ENCODE peak calls at places on chromosomes 5 and 9, in eight cellular contexts. Z is GM23338, K is brain microvascular endothelial cell, D is Peyer's patch, W is OCI-LY7, P is MM.1S, T is GM20000, G is omental fat pad. U is an unnamed sample.

GRCh38 chr5:177502886-177503285 is 5.5 kb upstream of the PDLIM7 start:
- DNase-seq in Z (no peak), K (no peak), D (no peak), W (no peak), P (no peak), T (no peak), G (no peak), U (no peak)

GRCh38 chr9:21695874-21696341 is 106.5 kb upstream of the MTAP start:
- DNase-seq in Z (no peak), K (no peak), D (no peak), W (no peak), P (no peak), T (no peak), G (no peak), U (no peak)

GRCh38 chr5:50666261-50667078 is at the start of gene PARP8:
- DNase-seq in Z (peak), K (peak), D (peak), W (peak), P (peak), T (peak), G (peak), U (no peak)

GRCh38 chr5:59893436-59894227 is at the start of gene PDE4D:
- DNase-seq in Z (peak), K (peak), D (peak), W (no peak), P (peak), T (peak), G (no peak), U (peak)

GRCh38 chr9:17082343-17082742 is 52.5 kb upstream of the CNTLN start:
- DNase-seq in Z (peak), K (peak), D (no peak), W (no peak), P (no peak), T (no peak), G (no peak), U (no peak)

GRCh38 chr5:178526796-178527457 is 63.3 kb downstream of the COL23A1 start:
- DNase-seq in Z (no peak), K (no peak), D (no peak), W (no peak), P (no peak), T (no peak), G (no peak), U (no peak)

GRCh38 chr9:136296434-136297015 is 7.4 kb downstream of the CCDC187 start:
- DNase-seq in Z (no peak), K (no peak), D (no peak), W (no peak), P (no peak), T (no peak), G (no peak), U (no peak)

GRCh38 chr5:75236322-75237316 is at the start of gene ANKRD31:
- DNase-seq in Z (peak), K (peak), D (peak), W (peak), P (peak), T (peak), G (peak), U (peak)

GRCh38 chr9:26129216-26129615 is 451.0 kb upstream of the TUSC1 start:
- DNase-seq in Z (no peak), K (peak), D (no peak), W (no peak), P (no peak), T (no peak), G (no peak), U (no peak)

GRCh38 chr5:93359296-93359957 is 221.6 kb downstream of the NR2F1-AS1 start:
- DNase-seq in Z (no peak), K (peak), D (no peak), W (no peak), P (no peak), T (no peak), G (no peak), U (no peak)

GRCh38 chr5:81852277-81853004 is 101.5 kb upstream of the SSBP2 start:
- DNase-seq in Z (peak), K (no peak), D (peak), W (peak), P (peak), T (peak), G (no peak), U (no peak)

GRCh38 chr9:121242955-121243346 is 25.0 kb upstream of the GSN start:
- DNase-seq in Z (no peak), K (no peak), D (no peak), W (no peak), P (no peak), T (no peak), G (no peak), U (no peak)

GRCh38 chr5:122202952-122203351 is 73.6 kb downstream of the ZNF474 start:
- DNase-seq in Z (no peak), K (peak), D (no peak), W (no peak), P (no peak), T (no peak), G (no peak), U (no peak)

GRCh38 chr5:156920042-156920860 is 42.8 kb downstream of the TIMD4 start:
- DNase-seq in Z (no peak), K (no peak), D (no peak), W (no peak), P (no peak), T (no peak), G (no peak), U (no peak)

GRCh38 chr5:177431317-177432142 is 5.1 kb downstream of the GRK6 start:
- DNase-seq in Z (no peak), K (no peak), D (peak), W (peak), P (peak), T (peak), G (no peak), U (no peak)

GRCh38 chr9:35162605-35163315 is 951 bp downstream of the UNC13B start:
- DNase-seq in Z (peak), K (no peak), D (no peak), W (peak), P (peak), T (no peak), G (no peak), U (no peak)

GRCh38 chr5:96714951-96715451 is 52.8 kb downstream of the CAST start:
- DNase-seq in Z (peak), K (peak), D (peak), W (peak), P (no peak), T (no peak), G (no peak), U (peak)

GRCh38 chr9:116499986-116500871 is 186.9 kb upstream of the TRIM32 start:
- DNase-seq in Z (no peak), K (peak), D (peak), W (no peak), P (no peak), T (no peak), G (no peak), U (no peak)

GRCh38 chr5:57431816-57432215 is 50.8 kb downstream of the ACTBL2 start:
- DNase-seq in Z (no peak), K (no peak), D (no peak), W (no peak), P (no peak), T (no peak), G (no peak), U (no peak)

GRCh38 chr9:96344458-96345180 is 38.9 kb downstream of the SLC35D2 start:
- DNase-seq in Z (peak), K (peak), D (peak), W (peak), P (no peak), T (no peak), G (no peak), U (no peak)

GRCh38 chr5:132364319-132364718 is 5.2 kb upstream of the SLC22A5 start:
- DNase-seq in Z (no peak), K (peak), D (no peak), W (no peak), P (no peak), T (no peak), G (no peak), U (no peak)

GRCh38 chr5:172356527-172356926 is 73.0 kb upstream of the UBTD2 start:
- DNase-seq in Z (no peak), K (no peak), D (no peak), W (no peak), P (no peak), T (no peak), G (no peak), U (no peak)

GRCh38 chr9:6330958-6331634 is 2.9 kb downstream of the TPD52L3 start:
- DNase-seq in Z (no peak), K (no peak), D (no peak), W (no peak), P (no peak), T (no peak), G (no peak), U (no peak)

GRCh38 chr5:107670927-107671741 is at the start of gene EFNA5:
- DNase-seq in Z (peak), K (peak), D (no peak), W (peak), P (peak), T (peak), G (no peak), U (no peak)

GRCh38 chr5:147559725-147560124 is 49.9 kb upstream of the DPYSL3 start:
- DNase-seq in Z (peak), K (no peak), D (no peak), W (no peak), P (no peak), T (no peak), G (no peak), U (no peak)

GRCh38 chr9:94779101-94779500 is 52.6 kb downstream of the AOPEP start:
- DNase-seq in Z (peak), K (no peak), D (no peak), W (no peak), P (no peak), T (no peak), G (no peak), U (no peak)

GRCh38 chr5:129097498-129098296 is 3.1 kb downstream of the ISOC1 start:
- DNase-seq in Z (no peak), K (no peak), D (no peak), W (no peak), P (no peak), T (no peak), G (no peak), U (no peak)

GRCh38 chr5:151924564-151925395 is at the start of gene GLRA1:
- DNase-seq in Z (peak), K (peak), D (peak), W (peak), P (peak), T (peak), G (no peak), U (no peak)

GRCh38 chr9:127083598-127083997 is 38.8 kb downstream of the ANGPTL2 start:
- DNase-seq in Z (no peak), K (no peak), D (peak), W (no peak), P (no peak), T (no peak), G (no peak), U (no peak)

GRCh38 chr9:133457233-133457632 is 2.5 kb upstream of the CACFD1 start:
- DNase-seq in Z (peak), K (no peak), D (no peak), W (peak), P (no peak), T (no peak), G (no peak), U (no peak)

GRCh38 chr9:133454943-133455673 is 4.7 kb upstream of the CACFD1 start:
- DNase-seq in Z (no peak), K (no peak), D (no peak), W (no peak), P (no peak), T (no peak), G (no peak), U (no peak)

GRCh38 chr9:133455936-133456335 is 3.8 kb upstream of the CACFD1 start:
- DNase-seq in Z (no peak), K (no peak), D (no peak), W (no peak), P (no peak), T (no peak), G (no peak), U (no peak)

GRCh38 chr9:133457748-133458147 is 2.0 kb upstream of the CACFD1 start:
- DNase-seq in Z (no peak), K (no peak), D (no peak), W (no peak), P (no peak), T (no peak), G (no peak), U (no peak)

GRCh38 chr9:133456409-133456808 is 3.4 kb upstream of the CACFD1 start:
- DNase-seq in Z (peak), K (no peak), D (no peak), W (no peak), P (no peak), T (no peak), G (no peak), U (no peak)
- TF ChIP-seq CTCF in Z (peak), K (peak), D (no peak), W (peak), P (peak), T (no peak), G (no peak), U (no peak)

GRCh38 chr5:115169392-115170127 is at the start of gene TRIM36:
- DNase-seq in Z (peak), K (peak), D (peak), W (peak), P (peak), T (peak), G (peak), U (peak)
- TF ChIP-seq CTCF in Z (no peak), K (peak), D (no peak), W (no peak), P (peak), T (no peak), G (no peak), U (no peak)

GRCh38 chr5:103224894-103225246 is 33.7 kb upstream of the MACIR start:
- DNase-seq in Z (no peak), K (no peak), D (no peak), W (no peak), P (peak), T (no peak), G (no peak), U (no peak)
- TF ChIP-seq CTCF in Z (no peak), K (no peak), D (no peak), W (no peak), P (no peak), T (no peak), G (no peak), U (no peak)

GRCh38 chr5:180541710-180542109 is 47.5 kb downstream of the CNOT6 start:
- DNase-seq in Z (peak), K (no peak), D (no peak), W (no peak), P (no peak), T (no peak), G (no peak), U (no peak)
- TF ChIP-seq CTCF in Z (peak), K (no peak), D (no peak), W (no peak), P (no peak), T (no peak), G (no peak), U (no peak)

GRCh38 chr9:72650206-72650605 is 128.8 kb downstream of the TMC1 start:
- DNase-seq in Z (no peak), K (no peak), D (no peak), W (no peak), P (no peak), T (no peak), G (no peak), U (no peak)

GRCh38 chr9:72648811-72649414 is 127.5 kb downstream of the TMC1 start:
- DNase-seq in Z (no peak), K (no peak), D (no peak), W (no peak), P (no peak), T (no peak), G (no peak), U (no peak)

GRCh38 chr9:72648324-72648723 is 126.9 kb downstream of the TMC1 start:
- DNase-seq in Z (no peak), K (no peak), D (no peak), W (no peak), P (no peak), T (no peak), G (no peak), U (no peak)

DNA sequence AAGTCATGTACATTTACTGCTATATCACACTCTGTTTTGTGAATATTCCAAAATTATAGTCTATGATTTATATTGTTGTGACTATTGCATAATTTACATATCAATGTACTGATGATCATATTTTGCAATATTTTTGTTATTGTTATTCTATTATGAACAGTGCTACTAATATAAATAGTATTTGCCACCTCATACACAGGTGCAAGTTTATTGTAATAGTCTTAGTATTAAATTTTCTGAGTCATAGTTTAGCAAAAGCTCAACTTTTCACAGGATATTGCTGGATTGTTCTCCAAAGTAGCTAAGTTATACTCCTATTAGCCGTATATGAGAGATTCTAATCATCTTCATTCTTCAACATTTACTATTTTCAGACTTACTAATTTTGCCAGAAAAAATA is 124.7 kb downstream of the TMC1 start:
- DNase-seq in Z (no peak), K (no peak), D (no peak), W (no peak), P (no peak), T (no peak), G (no peak), U (no peak)
- TF ChIP-seq CTCF in Z (no peak), K (no peak), D (no peak), W (no peak), P (no peak), T (no peak), G (no peak), U (no peak)

GRCh38 chr9:77447646-77448045 is 200.5 kb downstream of the GNA14 start:
- DNase-seq in Z (no peak), K (no peak), D (no peak), W (no peak), P (no peak), T (no peak), G (no peak), U (no peak)

GRCh38 chr9:77450093-77450475 is 198.0 kb downstream of the GNA14 start:
- DNase-seq in Z (no peak), K (no peak), D (no peak), W (no peak), P (no peak), T (no peak), G (no peak), U (no peak)

GRCh38 chr9:77453857-77454647 is 194.1 kb downstream of the GNA14 start:
- DNase-seq in Z (no peak), K (no peak), D (no peak), W (no peak), P (no peak), T (no peak), G (no peak), U (no peak)

GRCh38 chr9:77451507-77451906 is 196.6 kb downstream of the GNA14 start:
- DNase-seq in Z (no peak), K (no peak), D (no peak), W (no peak), P (no peak), T (no peak), G (no peak), U (no peak)

GRCh38 chr9:77449177-77450092 is 198.7 kb downstream of the GNA14 start:
- DNase-seq in Z (no peak), K (peak), D (no peak), W (no peak), P (no peak), T (no peak), G (no peak), U (no peak)
- TF ChIP-seq CTCF in Z (peak), K (peak), D (no peak), W (peak), P (no peak), T (no peak), G (no peak), U (no peak)

GRCh38 chr5:119743927-119744326 is 114.6 kb downstream of the FAM170A start:
- DNase-seq in Z (peak), K (peak), D (no peak), W (peak), P (peak), T (peak), G (no peak), U (no peak)
- TF ChIP-seq CTCF in Z (peak), K (peak), D (no peak), W (peak), P (peak), T (no peak), G (no peak), U (no peak)

DNA sequence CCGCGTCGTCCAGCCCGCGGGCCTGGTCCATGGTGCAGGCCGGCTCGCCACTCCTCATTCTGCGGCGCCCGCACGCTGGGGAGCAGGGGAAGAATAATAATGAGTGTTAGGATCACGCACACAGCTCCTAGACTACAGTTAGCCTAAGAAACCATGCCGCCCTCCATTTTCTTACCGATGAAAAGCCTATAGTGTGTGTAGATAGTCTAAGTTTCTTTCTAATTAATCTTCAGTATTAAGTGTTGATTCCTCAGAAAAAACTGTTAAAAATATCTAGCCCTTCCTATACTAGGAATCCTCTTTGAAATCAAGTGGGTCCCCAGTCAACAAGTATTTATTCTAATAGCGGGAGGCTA is 9.3 kb downstream of the ZBED3 start:
- DNase-seq in Z (no peak), K (no peak), D (no peak), W (no peak), P (no peak), T (no peak), G (no peak), U (no peak)
- TF ChIP-seq CTCF in Z (no peak), K (no peak), D (no peak), W (peak), P (no peak), T (no peak), G (no peak), U (no peak)

GRCh38 chr9:137444106-137444790 is 3.1 kb upstream of the ENTPD8 start:
- DNase-seq in Z (no peak), K (no peak), D (no peak), W (no peak), P (no peak), T (no peak), G (no peak), U (no peak)
- TF ChIP-seq CTCF in Z (no peak), K (no peak), D (no peak), W (peak), P (no peak), T (no peak), G (no peak), U (no peak)

GRCh38 chr9:70392189-70392588 is 22.3 kb downstream of the KLF9 start:
- DNase-seq in Z (no peak), K (no peak), D (no peak), W (peak), P (no peak), T (no peak), G (no peak), U (no peak)
- TF ChIP-seq CTCF in Z (no peak), K (peak), D (no peak), W (peak), P (peak), T (no peak), G (no peak), U (no peak)